ENCODE peak calls at places on chromosomes 6 and 20, in eight cellular contexts. One of them, this sample, is unnamed.

GRCh38 chr6:100924574-100924973 is 43.4 kb upstream of the ASCC3 start:
- DNase-seq in stimulated activated CD4-positive, alpha-beta T cell treated with anti-CD3 and anti-CD28 coated beads, Interleukin-1b, Interleukin-23, amount 100 ng/mL, for 24 hours: no peak
- DNase-seq in SK-MEL-5: no peak
- DNase-seq in amygdala: no peak
- DNase-seq in T follicular helper cell: no peak
- DNase-seq in GM23248: no peak
- DNase-seq in NCI-H2081: no peak
- DNase-seq in AG09309: no peak
- DNase-seq in this sample: no peak

GRCh38 chr6:159074120-159074684 is 29.4 kb upstream of the TAGAP start:
- DNase-seq in stimulated activated CD4-positive, alpha-beta T cell treated with anti-CD3 and anti-CD28 coated beads, Interleukin-1b, Interleukin-23, amount 100 ng/mL, for 24 hours: no peak
- DNase-seq in SK-MEL-5: peak
- DNase-seq in amygdala: peak
- DNase-seq in T follicular helper cell: no peak
- DNase-seq in GM23248: peak
- DNase-seq in NCI-H2081: peak
- DNase-seq in AG09309: no peak
- DNase-seq in this sample: no peak

GRCh38 chr6:26478985-26479278 is 21.2 kb upstream of the BTN1A1 start:
- DNase-seq in stimulated activated CD4-positive, alpha-beta T cell treated with anti-CD3 and anti-CD28 coated beads, Interleukin-1b, Interleukin-23, amount 100 ng/mL, for 24 hours: no peak
- DNase-seq in SK-MEL-5: no peak
- DNase-seq in amygdala: no peak
- DNase-seq in T follicular helper cell: no peak
- DNase-seq in GM23248: no peak
- DNase-seq in NCI-H2081: no peak
- DNase-seq in AG09309: no peak
- DNase-seq in this sample: no peak

GRCh38 chr6:28673800-28674671 is 148.4 kb downstream of the GPX5 start:
- DNase-seq in stimulated activated CD4-positive, alpha-beta T cell treated with anti-CD3 and anti-CD28 coated beads, Interleukin-1b, Interleukin-23, amount 100 ng/mL, for 24 hours: peak
- DNase-seq in SK-MEL-5: peak
- DNase-seq in amygdala: peak
- DNase-seq in T follicular helper cell: no peak
- DNase-seq in GM23248: peak
- DNase-seq in NCI-H2081: peak
- DNase-seq in AG09309: peak
- DNase-seq in this sample: no peak

GRCh38 chr20:63530788-63531160 is 6.4 kb downstream of the PTK6 start:
- DNase-seq in stimulated activated CD4-positive, alpha-beta T cell treated with anti-CD3 and anti-CD28 coated beads, Interleukin-1b, Interleukin-23, amount 100 ng/mL, for 24 hours: no peak
- DNase-seq in SK-MEL-5: no peak
- DNase-seq in amygdala: no peak
- DNase-seq in T follicular helper cell: no peak
- DNase-seq in GM23248: no peak
- DNase-seq in NCI-H2081: no peak
- DNase-seq in AG09309: no peak
- DNase-seq in this sample: no peak

GRCh38 chr6:18161437-18161836 is 6.2 kb downstream of the KDM1B start:
- DNase-seq in stimulated activated CD4-positive, alpha-beta T cell treated with anti-CD3 and anti-CD28 coated beads, Interleukin-1b, Interleukin-23, amount 100 ng/mL, for 24 hours: no peak
- DNase-seq in SK-MEL-5: no peak
- DNase-seq in amygdala: no peak
- DNase-seq in T follicular helper cell: no peak
- DNase-seq in GM23248: peak
- DNase-seq in NCI-H2081: no peak
- DNase-seq in AG09309: no peak
- DNase-seq in this sample: no peak

GRCh38 chr20:63033635-63034510 is 27.1 kb upstream of the BHLHE23 start:
- DNase-seq in stimulated activated CD4-positive, alpha-beta T cell treated with anti-CD3 and anti-CD28 coated beads, Interleukin-1b, Interleukin-23, amount 100 ng/mL, for 24 hours: no peak
- DNase-seq in SK-MEL-5: no peak
- DNase-seq in amygdala: no peak
- DNase-seq in T follicular helper cell: no peak
- DNase-seq in GM23248: no peak
- DNase-seq in NCI-H2081: no peak
- DNase-seq in AG09309: no peak
- DNase-seq in this sample: no peak

GRCh38 chr6:31581511-31582229 is 554 bp downstream of the LTB start:
- DNase-seq in stimulated activated CD4-positive, alpha-beta T cell treated with anti-CD3 and anti-CD28 coated beads, Interleukin-1b, Interleukin-23, amount 100 ng/mL, for 24 hours: no peak
- DNase-seq in SK-MEL-5: no peak
- DNase-seq in amygdala: peak
- DNase-seq in T follicular helper cell: no peak
- DNase-seq in GM23248: no peak
- DNase-seq in NCI-H2081: no peak
- DNase-seq in AG09309: no peak
- DNase-seq in this sample: no peak

GRCh38 chr6:41759106-41759904 is 12.1 kb upstream of the PGC start:
- DNase-seq in stimulated activated CD4-positive, alpha-beta T cell treated with anti-CD3 and anti-CD28 coated beads, Interleukin-1b, Interleukin-23, amount 100 ng/mL, for 24 hours: no peak
- DNase-seq in SK-MEL-5: no peak
- DNase-seq in amygdala: no peak
- DNase-seq in T follicular helper cell: no peak
- DNase-seq in GM23248: no peak
- DNase-seq in NCI-H2081: no peak
- DNase-seq in AG09309: no peak
- DNase-seq in this sample: no peak

GRCh38 chr6:124203106-124203811 is 399.6 kb downstream of the NKAIN2 start:
- DNase-seq in stimulated activated CD4-positive, alpha-beta T cell treated with anti-CD3 and anti-CD28 coated beads, Interleukin-1b, Interleukin-23, amount 100 ng/mL, for 24 hours: no peak
- DNase-seq in SK-MEL-5: no peak
- DNase-seq in amygdala: no peak
- DNase-seq in T follicular helper cell: no peak
- DNase-seq in GM23248: no peak
- DNase-seq in NCI-H2081: no peak
- DNase-seq in AG09309: no peak
- DNase-seq in this sample: no peak

GRCh38 chr20:54431545-54431944 is 43.8 kb upstream of the DOK5 start:
- DNase-seq in stimulated activated CD4-positive, alpha-beta T cell treated with anti-CD3 and anti-CD28 coated beads, Interleukin-1b, Interleukin-23, amount 100 ng/mL, for 24 hours: no peak
- DNase-seq in SK-MEL-5: no peak
- DNase-seq in amygdala: no peak
- DNase-seq in T follicular helper cell: no peak
- DNase-seq in GM23248: peak
- DNase-seq in NCI-H2081: no peak
- DNase-seq in AG09309: peak
- DNase-seq in this sample: no peak

GRCh38 chr6:122747573-122747972 is 31.9 kb upstream of the FABP7 start:
- DNase-seq in stimulated activated CD4-positive, alpha-beta T cell treated with anti-CD3 and anti-CD28 coated beads, Interleukin-1b, Interleukin-23, amount 100 ng/mL, for 24 hours: no peak
- DNase-seq in SK-MEL-5: no peak
- DNase-seq in amygdala: no peak
- DNase-seq in T follicular helper cell: no peak
- DNase-seq in GM23248: no peak
- DNase-seq in NCI-H2081: no peak
- DNase-seq in AG09309: no peak
- DNase-seq in this sample: no peak